ENCODE peak calls at places on chromosome 17, in six cellular contexts. M, T, X, C, J and Z are unnamed samples.

GRCh38 chr17:30196504-30196903 is 39.0 kb downstream of the SLC6A4 start:
- DNase-seq in M (no peak), T (no peak), X (no peak), C (no peak), J (no peak), Z (no peak)

GRCh38 chr17:3888343-3889171 is 4.3 kb downstream of the CAMKK1 start:
- DNase-seq in M (peak), T (peak), X (peak), C (peak), J (no peak), Z (peak)

GRCh38 chr17:17722081-17722905 is 41.0 kb downstream of the RAI1 start:
- DNase-seq in M (no peak), T (peak), X (no peak), C (no peak), J (no peak), Z (peak)

GRCh38 chr17:65287040-65287439 is 149.9 kb downstream of the RGS9 start:
- DNase-seq in M (no peak), T (no peak), X (no peak), C (peak), J (no peak), Z (no peak)

GRCh38 chr17:67555855-67556254 is 161.9 kb upstream of the NOL11 start:
- DNase-seq in M (no peak), T (no peak), X (no peak), C (no peak), J (no peak), Z (no peak)

GRCh38 chr17:76138234-76138895 is 2.7 kb downstream of the FOXJ1 start:
- DNase-seq in M (no peak), T (no peak), X (no peak), C (no peak), J (no peak), Z (no peak)

GRCh38 chr17:28973414-28973813 is 22.1 kb upstream of the PHF12 start:
- DNase-seq in M (no peak), T (peak), X (no peak), C (no peak), J (peak), Z (no peak)

GRCh38 chr17:15457723-15458094 is 9.7 kb downstream of the CDRT4 start:
- DNase-seq in M (no peak), T (no peak), X (peak), C (no peak), J (no peak), Z (no peak)

GRCh38 chr17:42072323-42073187 is 22.2 kb upstream of the C17orf113 start:
- DNase-seq in M (no peak), T (no peak), X (no peak), C (no peak), J (no peak), Z (no peak)
- H3K4me3 ChIP-seq in M (no peak), T (no peak), X (no peak), C (peak), J (peak), Z (no peak)

GRCh38 chr17:72121164-72122001 is 563 bp downstream of the SOX9 start:
- DNase-seq in M (peak), T (peak), X (no peak), C (no peak), J (peak), Z (peak)
- TF ChIP-seq CTCF in M (no peak), T (no peak), X (no peak), C (no peak), J (no peak), Z (no peak)

GRCh38 chr17:27246537-27246936 is 47.4 kb upstream of the WSB1 start:
- DNase-seq in M (no peak), T (no peak), X (no peak), C (no peak), J (no peak), Z (no peak)
- H3K4me3 ChIP-seq in M (no peak), T (no peak), X (no peak), C (no peak), J (no peak), Z (no peak)

GRCh38 chr17:80878876-80879722 is 112.5 kb upstream of the CHMP6 start:
- DNase-seq in M (peak), T (no peak), X (no peak), C (no peak), J (peak), Z (no peak)
- TF ChIP-seq CTCF in M (no peak), T (no peak), X (no peak), C (no peak), J (no peak), Z (no peak)